ENCODE peak calls at places on chromosome 15, in six cellular contexts. G, W, K, I, Z and Q are unnamed samples. For H3K36me3, the result is how much of the 10 kb centered on the place peaks cover.

GRCh38 chr15:58522391-58522790 is 90.6 kb downstream of the LIPC start:
- DNase-seq in G (no peak), W (peak), K (no peak), I (peak), Z (no peak), Q (no peak)

GRCh38 chr15:90560229-90560771 is 30.6 kb downstream of the CRTC3 start:
- DNase-seq in G (peak), W (peak), K (no peak), I (no peak), Z (peak), Q (no peak)

GRCh38 chr15:74253276-74253921 is 17.3 kb downstream of the CCDC33 start:
- DNase-seq in G (no peak), W (no peak), K (no peak), I (no peak), Z (no peak), Q (no peak)

GRCh38 chr15:66145242-66146182 is 108.0 kb downstream of the MEGF11 start:
- DNase-seq in G (no peak), W (no peak), K (no peak), I (no peak), Z (no peak), Q (no peak)

GRCh38 chr15:84604804-84605203 is 4.0 kb downstream of the ZSCAN2 start:
- DNase-seq in G (no peak), W (no peak), K (no peak), I (no peak), Z (no peak), Q (no peak)

GRCh38 chr15:83734487-83734886 is 80.6 kb downstream of the ADAMTSL3 start:
- DNase-seq in G (no peak), W (no peak), K (no peak), I (no peak), Z (peak), Q (peak)

GRCh38 chr15:71103102-71103676 is 12.1 kb upstream of the THSD4 start:
- DNase-seq in G (no peak), W (peak), K (peak), I (peak), Z (peak), Q (peak)

GRCh38 chr15:43943511-43943910 is 116.7 kb downstream of the WDR76 start:
- DNase-seq in G (no peak), W (no peak), K (no peak), I (no peak), Z (no peak), Q (no peak)

GRCh38 chr15:67578020-67578600 is 35.6 kb downstream of the MAP2K5 start:
- DNase-seq in G (no peak), W (no peak), K (no peak), I (no peak), Z (no peak), Q (no peak)

GRCh38 chr15:36399276-36399675 is 180.2 kb upstream of the CDIN1 start:
- DNase-seq in G (no peak), W (no peak), K (no peak), I (no peak), Z (no peak), Q (no peak)

GRCh38 chr15:73573572-73573971 is 59.6 kb downstream of the NPTN start:
- DNase-seq in G (peak), W (no peak), K (no peak), I (peak), Z (no peak), Q (peak)

GRCh38 chr15:50562735-50563640 is 16.5 kb upstream of the USP50 start:
- DNase-seq in G (no peak), W (no peak), K (no peak), I (no peak), Z (no peak), Q (no peak)

GRCh38 chr15:68655686-68656437 is 77.1 kb downstream of the CORO2B start:
- DNase-seq in G (no peak), W (no peak), K (no peak), I (peak), Z (peak), Q (no peak)

GRCh38 chr15:94177112-94177511 is 54.2 kb upstream of the MCTP2 start:
- DNase-seq in G (no peak), W (no peak), K (no peak), I (no peak), Z (no peak), Q (peak)

GRCh38 chr15:100114100-100114499 is 227.7 kb downstream of the ADAMTS17 start:
- DNase-seq in G (peak), W (peak), K (no peak), I (peak), Z (peak), Q (no peak)
- H3K4me3 ChIP-seq in G (peak), W (peak), K (no peak), I (no peak), Z (no peak), Q (no peak)

DNA sequence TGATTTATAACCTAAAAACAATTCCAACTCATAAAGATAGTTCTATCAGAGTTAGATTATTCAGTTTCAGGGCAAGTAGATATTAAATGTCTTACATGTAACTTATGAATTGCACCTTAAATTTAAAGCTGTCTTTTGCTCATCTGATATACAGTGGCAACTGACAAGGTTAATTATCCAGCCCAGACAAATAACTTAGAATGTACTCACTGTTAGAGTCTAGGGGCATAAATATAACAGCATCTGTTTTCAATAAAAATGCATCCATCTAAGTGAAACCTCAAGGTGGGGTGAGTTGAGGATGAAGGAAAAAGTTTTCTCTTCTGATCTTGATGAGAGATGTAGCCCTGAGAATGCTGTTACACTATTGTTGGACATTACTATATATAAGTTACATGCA is 112.6 kb downstream of the FBN1 start:
- DNase-seq in G (no peak), W (no peak), K (no peak), I (no peak), Z (no peak), Q (no peak)
- H3K36me3 ChIP-seq in G (under half), W (under half), K (under half), I (under half), Z (under half), Q (under half)

DNA sequence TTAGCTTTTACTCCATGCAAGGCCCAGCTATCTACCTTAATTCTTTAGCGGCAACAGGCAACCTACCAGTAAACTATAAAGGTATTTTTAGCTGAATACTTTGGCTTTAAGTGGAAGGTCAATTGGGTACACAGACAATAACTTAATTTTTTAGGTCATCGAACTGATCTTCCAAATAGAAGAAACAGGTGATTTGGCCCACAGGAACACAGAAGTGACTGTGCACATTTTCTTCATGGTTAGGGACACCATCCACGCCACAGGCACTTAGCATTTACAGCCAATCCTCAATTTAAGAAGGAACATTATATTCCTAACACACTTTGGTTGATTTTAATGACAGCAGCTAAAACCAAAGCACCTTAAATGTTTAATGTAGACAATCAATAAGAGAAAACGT is 1.9 kb downstream of the ARPP19 start:
- DNase-seq in G (no peak), W (no peak), K (no peak), I (no peak), Z (no peak), Q (no peak)
- H3K4me3 ChIP-seq in G (peak), W (peak), K (peak), I (no peak), Z (peak), Q (peak)

DNA sequence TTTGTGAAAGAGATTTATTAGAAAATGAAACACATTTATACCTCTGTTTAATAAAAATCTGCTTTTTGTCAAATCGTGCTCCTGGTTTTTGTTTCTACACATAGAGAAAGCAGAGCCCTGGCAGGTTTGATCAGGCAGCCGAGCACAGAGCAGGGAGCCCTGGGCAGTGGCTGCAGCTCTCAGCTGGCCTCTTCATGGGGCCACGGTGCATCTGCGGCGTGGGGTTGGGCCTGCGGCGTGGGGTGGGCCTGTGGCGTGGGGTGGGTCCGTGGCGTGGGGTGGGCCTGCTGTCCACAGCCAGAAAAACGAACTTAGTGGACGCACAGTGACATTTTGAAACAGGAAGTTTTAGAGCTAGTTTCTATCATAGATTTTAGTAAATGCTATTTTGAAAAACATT is 10.6 kb downstream of the GOLGA6L2 start:
- DNase-seq in G (no peak), W (no peak), K (no peak), I (no peak), Z (no peak), Q (no peak)
- H3K36me3 ChIP-seq in G (under half), W (under half), K (under half), I (under half), Z (under half), Q (under half)